ENCODE peak calls at places on chromosomes 7 and 10, in six cellular contexts. Z is CD8-positive, alpha-beta T cell; O is ovary; H is kidney; Y is Peyer's patch; K is breast epithelium. M is an unnamed sample. For H3K9me3, the result is how much of the 10 kb centered on the place peaks cover.

GRCh38 chr7:30996261-30996660 is 32.5 kb downstream of the GHRHR start:
- DNase-seq in Y (no peak), O (no peak), K (no peak), H (no peak), Z (no peak), M (no peak)

GRCh38 chr7:81155654-81156373 is 237.0 kb upstream of the SEMA3C start:
- DNase-seq in K (no peak), O (no peak), H (no peak), Z (no peak), Y (no peak), M (no peak)

GRCh38 chr7:158586499-158587191 is 978 bp downstream of the PTPRN2 start:
- DNase-seq in O (no peak), Z (no peak), K (no peak), H (peak), Y (no peak), M (no peak)

GRCh38 chr10:94403823-94404228 is 1.5 kb downstream of the TBC1D12 start:
- DNase-seq in H (no peak), Z (no peak), K (no peak), Y (no peak), O (no peak), M (no peak)

GRCh38 chr7:65397730-65398142 is 24.1 kb downstream of the ZNF92 start:
- DNase-seq in Z (no peak), Y (no peak), K (no peak), H (no peak), O (no peak), M (no peak)

GRCh38 chr10:79980711-79981110 is 31.8 kb upstream of the SFTPD start:
- DNase-seq in K (no peak), H (no peak), O (no peak), Y (no peak), Z (no peak), M (no peak)

GRCh38 chr10:42942279-42942932 is 134.5 kb upstream of the RET start:
- DNase-seq in Y (no peak), K (no peak), O (no peak), Z (peak), H (peak), M (no peak)

GRCh38 chr10:9613338-9613737 is 1404.3 kb upstream of the CELF2 start:
- DNase-seq in Y (no peak), Z (no peak), K (no peak), O (no peak), H (no peak), M (no peak)

GRCh38 chr10:126670886-126671285 is 393 bp upstream of the C10orf90 start:
- DNase-seq in K (no peak), O (no peak), Z (no peak), Y (no peak), H (no peak), M (no peak)

GRCh38 chr7:36607206-36607515 is 117.1 kb downstream of the AOAH start:
- DNase-seq in O (no peak), Z (no peak), Y (no peak), H (no peak), K (no peak), M (no peak)

GRCh38 chr10:43125274-43125845 is 12.9 kb upstream of the CSGALNACT2 start:
- DNase-seq in Z (peak), H (no peak), Y (no peak), K (no peak), O (no peak), M (no peak)

GRCh38 chr7:107920048-107920772 is 29.2 kb downstream of the DLD start:
- DNase-seq in Y (no peak), H (no peak), K (no peak), Z (no peak), O (no peak), M (no peak)

GRCh38 chr10:101759354-101760247 is 16.3 kb downstream of the FGF8 start:
- DNase-seq in O (no peak), H (no peak), Z (no peak), K (no peak), Y (no peak), M (no peak)

GRCh38 chr10:78664929-78665525 is 403.7 kb upstream of the ZMIZ1 start:
- DNase-seq in H (no peak), Y (no peak), O (no peak), K (no peak), Z (no peak), M (no peak)

GRCh38 chr7:66202380-66202779 is 2.8 kb upstream of the TPST1 start:
- DNase-seq in Y (no peak), O (no peak), K (no peak), H (peak), Z (no peak), M (no peak)

GRCh38 chr7:7254908-7255307 is 72.6 kb downstream of the C1GALT1 start:
- DNase-seq in H (no peak), K (no peak), Y (no peak), O (no peak), Z (no peak), M (no peak)

GRCh38 chr10:102776779-102777417 is 33.1 kb downstream of the WBP1L start:
- DNase-seq in K (peak), H (peak), Y (peak), O (peak), Z (no peak), M (no peak)

GRCh38 chr10:72175166-72175565 is 40.6 kb upstream of the ANAPC16 start:
- DNase-seq in Z (no peak), Y (no peak), H (no peak), O (no peak), K (no peak), M (no peak)

GRCh38 chr10:133010095-133010837 is 67.9 kb upstream of the CFAP46 start:
- DNase-seq in Z (no peak), Y (no peak), H (peak), K (no peak), O (no peak), M (no peak)
- H3K9me3 ChIP-seq in Z (under half), Y (under half), H (under half), K (under half), O (under half), M (under half)

GRCh38 chr7:85097844-85098243 is 89.0 kb downstream of the SEMA3D start:
- DNase-seq in Y (no peak), O (no peak), K (no peak), Z (no peak), H (no peak), M (no peak)
- H3K9me3 ChIP-seq in Y (under half), O (under half), K (under half), Z (under half), H (under half), M (under half)

GRCh38 chr7:3578399-3578798 is 277.3 kb downstream of the SDK1 start:
- DNase-seq in O (no peak), H (no peak), Z (no peak), Y (no peak), K (no peak), M (no peak)
- H3K9me3 ChIP-seq in O (under half), H (under half), Z (under half), Y (under half), K (under half), M (under half)

DNA sequence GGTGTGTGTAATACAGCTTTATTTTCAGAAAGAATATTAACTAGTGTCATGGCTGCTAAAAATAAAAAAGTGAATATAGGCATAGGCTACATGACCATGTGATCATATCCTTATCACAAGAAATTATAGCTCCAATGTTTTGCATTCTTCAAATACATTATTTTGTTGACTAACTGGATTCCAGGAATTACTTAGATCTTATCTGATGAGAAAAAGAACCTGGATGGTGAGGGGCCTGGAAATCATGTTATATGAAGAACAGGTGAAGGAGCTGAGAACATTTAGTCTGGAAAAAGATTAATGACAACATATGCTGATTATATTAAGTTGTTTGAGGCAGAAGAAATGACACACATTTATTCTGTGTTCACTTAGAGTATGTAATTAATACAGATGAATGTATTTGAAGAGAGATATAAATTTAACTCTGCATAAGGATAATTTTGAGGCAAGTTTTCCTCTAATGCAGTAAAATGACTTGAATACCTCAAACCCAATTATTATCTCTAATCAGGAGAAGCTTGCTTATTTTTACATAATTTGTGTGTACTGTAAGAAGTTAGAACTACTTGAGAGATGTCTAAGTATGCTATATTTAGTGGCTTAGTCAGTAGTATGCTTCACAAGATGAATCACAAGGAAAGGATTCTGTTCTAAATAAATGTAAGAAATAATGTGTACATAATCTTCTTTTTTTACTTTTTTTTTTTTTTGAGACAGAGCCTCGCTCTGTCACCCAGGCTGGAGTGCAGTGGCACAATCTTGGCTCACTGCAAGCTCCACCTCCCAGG is 13.5 kb downstream of the PHTF2 start:
- DNase-seq in O (no peak), K (no peak), Y (no peak), Z (no peak), H (no peak), M (no peak)
- H3K9me3 ChIP-seq in O (under half), K (under half), Y (under half), Z (under half), H (under half), M (under half)

M was measured in T-helper 17 cell.